ENCODE peak calls at places on chromosomes 13 and 19, in four cellular contexts. One of them, this sample, is unnamed.

GRCh38 chr19:6297202-6297601 is 17.4 kb upstream of the MLLT1 start:
- DNase-seq in activated CD4-positive, alpha-beta T cell treated with anti-CD3 and anti-CD28 coated beads, Interleukin-2, amount 10 ng/mL, durations not matched to agents 7 days and 5 days: no peak
- DNase-seq in endothelial cell: no peak
- DNase-seq in EH: no peak
- DNase-seq in this sample: no peak

GRCh38 chr13:114146173-114146572 is 13.8 kb upstream of the RASA3 start:
- DNase-seq in activated CD4-positive, alpha-beta T cell treated with anti-CD3 and anti-CD28 coated beads, Interleukin-2, amount 10 ng/mL, durations not matched to agents 7 days and 5 days: no peak
- DNase-seq in EH: no peak
- DNase-seq in endothelial cell: no peak
- DNase-seq in this sample: no peak

GRCh38 chr19:3253270-3253669 is 28.8 kb downstream of the CELF5 start:
- DNase-seq in endothelial cell: no peak
- DNase-seq in EH: no peak
- DNase-seq in activated CD4-positive, alpha-beta T cell treated with anti-CD3 and anti-CD28 coated beads, Interleukin-2, amount 10 ng/mL, durations not matched to agents 7 days and 5 days: no peak
- DNase-seq in this sample: no peak

GRCh38 chr19:10766681-10767201 is 48.9 kb downstream of the DNM2 start:
- DNase-seq in activated CD4-positive, alpha-beta T cell treated with anti-CD3 and anti-CD28 coated beads, Interleukin-2, amount 10 ng/mL, durations not matched to agents 7 days and 5 days: no peak
- DNase-seq in EH: peak
- DNase-seq in endothelial cell: no peak
- DNase-seq in this sample: no peak

GRCh38 chr19:48613852-48614435 is 932 bp downstream of the FAM83E start:
- DNase-seq in EH: no peak
- DNase-seq in endothelial cell: no peak
- DNase-seq in activated CD4-positive, alpha-beta T cell treated with anti-CD3 and anti-CD28 coated beads, Interleukin-2, amount 10 ng/mL, durations not matched to agents 7 days and 5 days: no peak
- DNase-seq in this sample: no peak

GRCh38 chr13:27592865-27593264 is 27.5 kb downstream of the LNX2 start:
- DNase-seq in EH: no peak
- DNase-seq in endothelial cell: no peak
- DNase-seq in activated CD4-positive, alpha-beta T cell treated with anti-CD3 and anti-CD28 coated beads, Interleukin-2, amount 10 ng/mL, durations not matched to agents 7 days and 5 days: no peak
- DNase-seq in this sample: no peak

GRCh38 chr13:66845393-66845792 is 384.7 kb downstream of the PCDH9 start:
- DNase-seq in EH: no peak
- DNase-seq in endothelial cell: no peak
- DNase-seq in activated CD4-positive, alpha-beta T cell treated with anti-CD3 and anti-CD28 coated beads, Interleukin-2, amount 10 ng/mL, durations not matched to agents 7 days and 5 days: no peak
- DNase-seq in this sample: no peak

GRCh38 chr19:51325161-51325979 is 13.9 kb downstream of the IGLON5 start:
- DNase-seq in activated CD4-positive, alpha-beta T cell treated with anti-CD3 and anti-CD28 coated beads, Interleukin-2, amount 10 ng/mL, durations not matched to agents 7 days and 5 days: no peak
- DNase-seq in EH: no peak
- DNase-seq in endothelial cell: no peak
- DNase-seq in this sample: no peak

GRCh38 chr13:66312312-66313087 is 917.6 kb downstream of the PCDH9 start:
- DNase-seq in endothelial cell: no peak
- DNase-seq in EH: peak
- DNase-seq in activated CD4-positive, alpha-beta T cell treated with anti-CD3 and anti-CD28 coated beads, Interleukin-2, amount 10 ng/mL, durations not matched to agents 7 days and 5 days: no peak
- DNase-seq in this sample: no peak

GRCh38 chr19:16073988-16074387 is 2.3 kb upstream of the TPM4 start:
- DNase-seq in EH: peak
- DNase-seq in endothelial cell: no peak
- DNase-seq in activated CD4-positive, alpha-beta T cell treated with anti-CD3 and anti-CD28 coated beads, Interleukin-2, amount 10 ng/mL, durations not matched to agents 7 days and 5 days: peak
- DNase-seq in this sample: no peak

This sample was measured in WTC11.